ENCODE peak calls at places on chromosome 6, in four cellular contexts. Q is activated naive CD4-positive, alpha-beta T cell; D is esophagus squamous epithelium; P is GM20000. I is an unnamed sample.

GRCh38 chr6:43827898-43828297 is 57.9 kb downstream of the VEGFA start:
- DNase-seq in Q (no peak), D (no peak), P (no peak), I (no peak)

GRCh38 chr6:113414511-113414910 is 442.6 kb upstream of the MARCKS start:
- DNase-seq in Q (no peak), D (no peak), P (no peak), I (no peak)

GRCh38 chr6:166202321-166202733 is 34.7 kb upstream of the TBXT start:
- DNase-seq in Q (no peak), D (no peak), P (peak), I (no peak)

GRCh38 chr6:138948028-138948427 is 40.0 kb downstream of the REPS1 start:
- DNase-seq in Q (no peak), D (no peak), P (no peak), I (no peak)

GRCh38 chr6:112743343-112743742 is 396.2 kb downstream of the RFPL4B start:
- DNase-seq in Q (no peak), D (no peak), P (no peak), I (no peak)

GRCh38 chr6:43835872-43836419 is 65.9 kb downstream of the VEGFA start:
- DNase-seq in Q (no peak), D (no peak), P (no peak), I (no peak)

GRCh38 chr6:21885532-21886089 is 292.1 kb downstream of the SOX4 start:
- DNase-seq in Q (no peak), D (no peak), P (no peak), I (no peak)

GRCh38 chr6:135905604-135906300 is 54.3 kb downstream of the PDE7B start:
- DNase-seq in Q (no peak), D (no peak), P (no peak), I (no peak)

GRCh38 chr6:51541847-51542246 is 545.6 kb downstream of the PKHD1 start:
- DNase-seq in Q (no peak), D (no peak), P (no peak), I (no peak)

GRCh38 chr6:136209496-136209895 is 40.6 kb downstream of the MTFR2 start:
- DNase-seq in Q (no peak), D (no peak), P (no peak), I (no peak)

GRCh38 chr6:2157441-2158127 is 87.8 kb downstream of the GMDS start:
- DNase-seq in Q (no peak), D (no peak), P (peak), I (no peak)

GRCh38 chr6:99711302-99711701 is 104.7 kb downstream of the PRDM13 start:
- DNase-seq in Q (no peak), D (no peak), P (no peak), I (no peak)

GRCh38 chr6:140105857-140106256 is 731.4 kb upstream of the CITED2 start:
- DNase-seq in Q (no peak), D (no peak), P (no peak), I (no peak)

GRCh38 chr6:43172127-43173007 is 1.3 kb downstream of the SRF start:
- DNase-seq in Q (peak), D (no peak), P (peak), I (peak)

GRCh38 chr6:75488026-75488425 is 5.6 kb downstream of the FILIP1 start:
- DNase-seq in Q (no peak), D (no peak), P (no peak), I (no peak)

GRCh38 chr6:15487262-15487661 is 175.6 kb downstream of the DTNBP1 start:
- DNase-seq in Q (no peak), D (no peak), P (no peak), I (no peak)

GRCh38 chr6:138570716-138571020 is 71.4 kb upstream of the NHSL1 start:
- DNase-seq in Q (no peak), D (no peak), P (no peak), I (no peak)

GRCh38 chr6:5143625-5144311 is 58.6 kb downstream of the PPP1R3G start:
- DNase-seq in Q (peak), D (peak), P (peak), I (peak)

GRCh38 chr6:119442776-119443184 is 93.2 kb upstream of the MAN1A1 start:
- DNase-seq in Q (no peak), D (no peak), P (peak), I (no peak)

GRCh38 chr6:166716910-166717617 is 90.0 kb upstream of the RPS6KA2 start:
- DNase-seq in Q (no peak), D (no peak), P (no peak), I (no peak)

GRCh38 chr6:106533079-106533478 is 96.2 kb downstream of the RTN4IP1 start:
- DNase-seq in Q (no peak), D (no peak), P (no peak), I (no peak)

GRCh38 chr6:44096615-44097014 is 30.6 kb downstream of the MRPL14 start:
- DNase-seq in Q (peak), D (no peak), P (peak), I (peak)

GRCh38 chr6:107670792-107671199 is 153.3 kb downstream of the SCML4 start:
- DNase-seq in Q (no peak), D (no peak), P (peak), I (no peak)

GRCh38 chr6:41536884-41537347 is 9.3 kb upstream of the FOXP4 start:
- DNase-seq in Q (no peak), D (no peak), P (no peak), I (no peak)

GRCh38 chr6:119887671-119888070 is 538.1 kb upstream of the MAN1A1 start:
- DNase-seq in Q (no peak), D (no peak), P (no peak), I (no peak)

GRCh38 chr6:38603966-38604365 is 35.8 kb downstream of the BTBD9 start:
- DNase-seq in Q (no peak), D (no peak), P (no peak), I (no peak)